ENCODE peak calls at places on chromosomes 6 and 20, in six cellular contexts. V is fibroblast of the aortic adventitia, J is right lobe of liver, R is brain microvascular endothelial cell, E is adrenal gland, Y is HFFc6. S is an unnamed sample.

GRCh38 chr20:10540636-10541493 is 105.8 kb downstream of the SLX4IP start:
- DNase-seq in J (no peak), E (no peak), V (peak), R (peak), Y (peak), S (no peak)

GRCh38 chr6:122268394-122268793 is 131.1 kb upstream of the HSF2 start:
- DNase-seq in R (no peak), J (no peak), V (no peak), E (no peak), Y (no peak), S (no peak)

GRCh38 chr6:24352434-24352833 is 5.4 kb downstream of the DCDC2 start:
- DNase-seq in R (no peak), Y (no peak), V (no peak), E (no peak), J (no peak), S (no peak)

GRCh38 chr20:62258499-62259293 is 20.4 kb downstream of the OSBPL2 start:
- DNase-seq in E (peak), Y (peak), R (peak), J (no peak), V (peak), S (no peak)

GRCh38 chr20:34938466-34939163 is 17.0 kb downstream of the GSS start:
- DNase-seq in R (no peak), E (no peak), J (peak), Y (no peak), V (no peak), S (no peak)

GRCh38 chr20:17169575-17170136 is 57.2 kb upstream of the PCSK2 start:
- DNase-seq in R (no peak), E (no peak), V (no peak), J (no peak), Y (no peak), S (no peak)

GRCh38 chr20:31767805-31768204 is 28.7 kb downstream of the TPX2 start:
- DNase-seq in J (no peak), Y (no peak), E (no peak), V (no peak), R (no peak), S (no peak)

GRCh38 chr20:8153281-8153908 is 21.3 kb downstream of the PLCB1 start:
- DNase-seq in Y (no peak), V (peak), E (no peak), R (peak), J (no peak), S (no peak)

GRCh38 chr6:113758725-113759576 is 98.2 kb upstream of the MARCKS start:
- DNase-seq in V (peak), E (no peak), Y (no peak), R (peak), J (no peak), S (no peak)

GRCh38 chr6:69835414-69836179 is 30.8 kb upstream of the COL19A1 start:
- DNase-seq in R (peak), Y (peak), E (peak), J (no peak), V (peak), S (no peak)

GRCh38 chr20:43442310-43442880 is 15.3 kb upstream of the SRSF6 start:
- DNase-seq in R (no peak), J (no peak), E (no peak), V (no peak), Y (peak), S (no peak)

GRCh38 chr20:57498425-57499400 is 26.2 kb downstream of the CTCFL start:
- DNase-seq in J (no peak), Y (peak), V (peak), E (no peak), R (peak), S (no peak)

GRCh38 chr20:45433316-45433715 is 17.4 kb downstream of the PIGT start:
- DNase-seq in E (no peak), J (no peak), V (peak), Y (peak), R (no peak), S (no peak)

GRCh38 chr6:113082691-113083090 is 735.6 kb downstream of the RFPL4B start:
- DNase-seq in E (no peak), J (no peak), Y (peak), V (peak), R (peak), S (no peak)

GRCh38 chr6:97669191-97669651 is 386.2 kb upstream of the MMS22L start:
- DNase-seq in E (no peak), J (no peak), V (peak), R (peak), Y (no peak), S (no peak)

GRCh38 chr6:20447157-20447556 is 45.5 kb downstream of the E2F3 start:
- DNase-seq in V (no peak), R (no peak), E (no peak), J (no peak), Y (no peak), S (no peak)

GRCh38 chr20:63369724-63370622 is 8.8 kb upstream of the CHRNA4 start:
- DNase-seq in Y (no peak), J (no peak), R (no peak), V (no peak), E (no peak), S (no peak)
- TF ChIP-seq CTCF in Y (no peak), J (no peak), R (no peak), V (no peak), E (no peak), S (no peak)

DNA sequence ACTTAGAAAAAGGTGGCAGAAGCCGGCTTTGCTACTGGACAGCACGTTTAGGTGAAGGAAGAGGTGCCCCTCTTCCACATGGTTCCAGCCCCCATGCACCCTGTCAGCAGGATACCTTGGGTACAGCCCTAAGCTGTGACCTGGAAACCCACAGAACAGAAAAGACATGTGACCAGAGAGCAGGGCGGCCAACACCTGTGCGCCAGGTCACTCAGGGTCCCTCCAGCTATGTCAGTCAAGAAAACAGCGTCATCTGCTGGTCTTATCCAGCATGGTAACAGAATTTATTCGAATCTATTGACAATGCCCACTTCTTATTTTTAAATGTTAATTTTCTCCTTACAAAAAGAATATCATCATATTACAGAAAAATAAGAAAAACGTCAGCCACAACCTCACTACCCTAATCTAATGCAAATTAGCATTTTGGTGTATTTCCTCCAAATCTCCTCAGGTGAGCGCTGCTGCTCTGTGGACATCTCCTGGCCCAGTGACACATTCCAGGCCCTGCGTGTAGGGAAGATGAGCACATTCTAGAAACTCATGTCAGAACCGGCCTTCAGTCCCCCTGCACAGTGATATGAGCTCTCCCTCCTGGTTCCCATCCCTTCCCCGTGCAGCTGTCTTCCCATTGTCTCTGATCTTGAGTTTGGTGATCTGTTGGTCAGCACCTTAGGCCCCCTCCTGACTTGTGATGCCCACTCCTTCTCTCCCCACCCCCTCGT is 37.2 kb downstream of the GTF2H5 start:
- DNase-seq in Y (no peak), V (no peak), E (no peak), J (no peak), R (no peak), S (no peak)
- TF ChIP-seq CTCF in Y (peak), V (peak), E (peak), J (peak), R (peak), S (peak)

DNA sequence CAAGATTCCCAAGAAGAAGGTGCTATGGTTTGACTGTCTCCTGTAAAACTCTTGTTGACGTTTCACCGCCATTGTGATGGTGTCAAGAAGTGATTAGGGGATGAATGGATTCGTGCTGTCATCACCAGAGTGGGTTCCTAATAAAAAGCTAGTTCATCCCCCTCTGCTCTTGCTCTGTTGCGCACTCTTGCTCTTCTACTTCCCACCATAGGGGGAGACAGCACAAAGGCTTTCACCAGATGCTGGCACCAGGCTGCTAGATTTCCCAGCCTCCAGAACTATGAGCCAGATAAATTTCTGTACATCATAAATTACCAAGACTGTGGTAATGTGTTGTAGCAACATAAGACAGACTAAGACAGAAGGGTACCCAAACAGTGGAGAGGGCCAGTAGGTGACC is 21.6 kb upstream of the CCDC28A start:
- DNase-seq in V (no peak), Y (no peak), R (no peak), E (no peak), J (no peak), S (no peak)
- TF ChIP-seq CTCF in V (no peak), Y (peak), R (no peak), E (no peak), J (no peak), S (peak)

DNA sequence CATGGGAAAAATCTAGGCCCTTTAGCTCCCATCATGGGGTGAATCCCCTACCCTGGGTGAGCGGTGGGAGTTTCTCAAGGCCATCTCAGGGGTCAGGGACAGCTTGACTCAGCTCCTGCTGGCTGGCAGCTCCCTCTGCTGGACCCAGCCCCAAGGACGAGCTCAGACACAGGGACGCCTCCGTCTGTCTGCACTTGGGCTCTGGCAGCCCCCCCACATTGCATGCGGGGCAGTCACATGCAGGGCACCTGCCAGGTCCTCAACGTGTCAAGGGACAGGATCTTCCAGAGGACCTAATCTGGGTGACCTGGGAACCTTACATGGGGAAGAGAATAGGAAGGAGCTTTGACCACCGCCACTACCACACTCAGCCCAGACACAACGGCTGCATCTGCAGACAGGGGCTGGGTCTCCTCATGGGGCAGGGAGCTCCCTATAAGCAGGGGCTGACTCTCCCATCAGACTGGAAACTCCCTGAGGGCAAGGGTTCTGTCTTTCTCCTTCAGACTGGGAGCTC is 173.4 kb downstream of the MRPL14 start:
- DNase-seq in J (peak), Y (no peak), E (peak), R (no peak), V (no peak), S (no peak)
- TF ChIP-seq CTCF in J (peak), Y (peak), E (peak), R (peak), V (peak), S (peak)

DNA sequence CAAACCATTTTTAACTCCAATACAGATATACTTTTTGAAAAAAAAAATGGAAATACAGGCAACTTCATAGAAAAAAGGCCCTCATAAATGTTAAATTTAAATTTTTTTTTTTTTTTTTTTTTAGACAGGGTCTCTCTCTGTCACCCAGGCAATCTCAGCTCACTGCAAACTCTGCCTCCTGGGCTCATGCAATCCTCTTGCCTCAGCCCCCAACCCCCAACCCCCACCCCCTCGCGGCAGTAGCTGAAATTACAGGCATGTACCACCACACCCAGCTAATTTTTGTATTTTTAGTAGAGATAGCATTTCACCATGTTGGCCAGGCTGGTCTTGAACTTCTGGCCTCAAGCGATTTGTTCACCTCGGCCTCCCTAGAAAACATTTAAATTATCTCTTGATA is 12.8 kb upstream of the ULBP3 start:
- DNase-seq in V (no peak), Y (no peak), J (no peak), R (no peak), E (no peak), S (no peak)
- TF ChIP-seq CTCF in V (no peak), Y (peak), J (no peak), R (no peak), E (no peak), S (peak)

DNA sequence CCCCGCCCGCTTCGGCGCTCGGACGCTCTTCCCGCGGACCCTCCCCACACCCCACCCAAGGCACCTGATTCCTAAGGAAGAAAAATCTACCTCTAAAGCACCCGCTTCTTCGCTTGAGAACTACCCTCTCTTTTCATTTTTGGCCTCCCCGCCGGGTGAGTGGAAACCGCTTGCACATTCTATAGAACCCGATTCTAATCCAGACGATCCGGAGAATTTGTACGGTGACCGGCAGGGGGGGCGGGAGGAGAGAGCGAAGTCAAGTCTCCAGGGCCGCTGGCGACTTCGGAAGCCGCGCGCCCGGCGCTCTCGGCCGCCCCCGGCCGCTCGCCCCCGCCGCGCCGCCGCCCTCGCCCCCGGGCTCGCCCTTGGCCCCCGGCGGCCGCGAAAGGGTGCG is at the start of gene RBM24:
- DNase-seq in E (peak), R (peak), J (peak), V (peak), Y (peak), S (no peak)
- TF ChIP-seq CTCF in E (no peak), R (peak), J (no peak), V (peak), Y (peak), S (peak)

DNA sequence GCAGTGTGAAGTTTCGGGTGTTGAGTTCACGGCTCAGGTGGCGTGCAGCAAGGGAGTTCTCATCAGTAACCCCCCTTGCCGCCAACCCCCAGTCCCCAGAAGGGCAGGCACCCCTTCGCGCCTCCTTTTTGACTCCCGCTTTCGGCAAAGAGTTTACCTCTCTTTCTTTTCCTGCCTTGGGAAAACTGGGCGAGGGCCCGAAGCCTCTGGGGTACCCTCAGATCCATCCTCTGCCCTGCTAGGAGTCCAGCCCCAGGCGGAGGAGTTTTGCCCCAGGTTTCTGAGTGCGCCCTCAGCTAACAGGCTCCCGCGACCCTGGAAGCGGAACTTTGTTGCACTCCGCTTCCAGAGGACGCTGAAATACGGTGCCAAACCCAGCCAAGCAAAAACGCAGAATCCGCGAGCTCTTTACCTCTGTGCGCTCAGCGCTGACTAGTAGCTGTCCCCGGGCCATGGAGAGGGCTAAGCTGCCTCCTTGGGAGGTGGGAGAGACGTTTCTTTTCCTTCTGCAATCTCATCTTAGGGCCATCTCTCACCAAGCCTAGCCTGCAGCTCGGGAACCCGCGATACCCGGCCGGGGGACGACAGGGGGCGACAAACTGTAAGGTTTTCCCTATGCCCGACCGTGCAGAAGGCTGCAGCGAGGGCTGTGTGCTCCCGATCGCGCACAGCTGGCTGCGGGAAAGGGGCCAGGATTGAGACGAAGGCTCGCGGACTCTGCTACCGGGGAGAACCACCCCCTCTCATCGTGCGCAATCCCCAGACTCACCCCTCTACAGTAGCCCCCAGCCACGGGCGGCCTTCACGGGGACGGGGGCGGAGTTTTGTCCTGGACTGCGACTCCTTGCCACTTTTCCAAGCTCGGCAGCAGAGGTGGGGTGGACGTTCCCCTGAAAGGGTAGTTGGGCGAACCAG is 2.7 kb upstream of the PAX1 start:
- DNase-seq in J (peak), R (peak), E (peak), V (peak), Y (no peak), S (no peak)
- TF ChIP-seq CTCF in J (peak), R (peak), E (no peak), V (peak), Y (peak), S (peak)

DNA sequence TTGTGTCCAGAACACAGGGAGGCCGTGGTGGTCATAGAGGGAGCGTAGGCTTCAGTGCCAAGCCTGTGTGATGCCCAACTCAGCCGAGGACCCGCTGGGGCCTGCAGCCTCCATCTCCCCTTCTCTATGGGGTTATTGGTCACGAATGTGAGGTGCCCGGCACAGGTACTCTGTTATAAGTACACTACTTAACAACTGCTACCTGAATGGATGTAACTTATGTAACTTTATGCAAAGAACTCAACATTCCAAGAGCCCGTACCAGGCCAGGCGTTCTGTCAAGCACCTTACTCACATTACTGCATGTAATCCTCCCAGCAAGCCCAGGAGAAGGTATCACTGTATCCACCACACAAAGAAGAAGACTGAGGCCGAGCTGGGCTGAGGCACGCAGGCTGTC is 24.5 kb upstream of the TBXT start:
- DNase-seq in J (no peak), V (no peak), R (no peak), E (no peak), Y (no peak), S (no peak)
- TF ChIP-seq CTCF in J (no peak), V (no peak), R (no peak), E (no peak), Y (no peak), S (no peak)